ENCODE peak calls at places on chromosome 17, in five cellular contexts. E is left ventricle myocardium inferior, Q is brain microvascular endothelial cell, N is hepatocyte, S is GM12865. X is an unnamed sample.

GRCh38 chr17:65278820-65279184 is 141.6 kb downstream of the RGS9 start:
- DNase-seq in E (no peak), Q (no peak), N (no peak), S (no peak), X (no peak)

GRCh38 chr17:30796016-30796415 is 28.5 kb downstream of the CRLF3 start:
- DNase-seq in E (no peak), Q (no peak), N (no peak), S (no peak), X (no peak)

GRCh38 chr17:29585080-29585751 is 4.2 kb downstream of the GIT1 start:
- DNase-seq in E (no peak), Q (no peak), N (no peak), S (no peak), X (no peak)

GRCh38 chr17:71494045-71494444 is 626.8 kb upstream of the SOX9 start:
- DNase-seq in E (no peak), Q (no peak), N (no peak), S (no peak), X (no peak)

GRCh38 chr17:7548585-7549400 is at the start of gene TNFSF12:
- DNase-seq in E (peak), Q (no peak), N (peak), S (no peak), X (peak)

GRCh38 chr17:50314456-50315011 is 31.4 kb upstream of the XYLT2 start:
- DNase-seq in E (no peak), Q (no peak), N (no peak), S (no peak), X (no peak)

GRCh38 chr17:34974794-34975428 is 5.4 kb upstream of the LIG3 start:
- DNase-seq in E (no peak), Q (no peak), N (no peak), S (no peak), X (no peak)

GRCh38 chr17:39800540-39800939 is 62.8 kb downstream of the GRB7 start:
- DNase-seq in E (no peak), Q (no peak), N (no peak), S (peak), X (no peak)

GRCh38 chr17:64256913-64257807 is 5.9 kb downstream of the TEX2 start:
- DNase-seq in E (no peak), Q (no peak), N (no peak), S (no peak), X (no peak)

GRCh38 chr17:18258356-18259038 is at the start of gene FLII:
- DNase-seq in E (peak), Q (no peak), N (peak), S (peak), X (peak)

GRCh38 chr17:16872351-16872751 is 99.6 kb downstream of the TNFRSF13B start:
- DNase-seq in E (no peak), Q (no peak), N (no peak), S (no peak), X (no peak)

GRCh38 chr17:27239046-27239445 is 54.9 kb upstream of the WSB1 start:
- DNase-seq in E (no peak), Q (no peak), N (no peak), S (peak), X (no peak)

GRCh38 chr17:7438656-7439460 is 454 bp upstream of the FGF11 start:
- DNase-seq in E (no peak), Q (no peak), N (no peak), S (no peak), X (no peak)

GRCh38 chr17:6994118-6994598 is 1.7 kb upstream of the ALOX12 start:
- DNase-seq in E (no peak), Q (no peak), N (no peak), S (no peak), X (no peak)

GRCh38 chr17:58587713-58588117 is 73.3 kb upstream of the MTMR4 start:
- DNase-seq in E (peak), Q (peak), N (peak), S (peak), X (peak)

GRCh38 chr17:65557349-65558310 is 3.8 kb downstream of the AXIN2 start:
- DNase-seq in E (no peak), Q (no peak), N (peak), S (no peak), X (peak)

GRCh38 chr17:43118679-43119615 is 6.2 kb downstream of the BRCA1 start:
- DNase-seq in E (no peak), Q (no peak), N (no peak), S (no peak), X (no peak)

GRCh38 chr17:55321507-55322064 is 56.8 kb downstream of the HLF start:
- DNase-seq in E (no peak), Q (no peak), N (no peak), S (no peak), X (peak)
- H3K4me3 ChIP-seq in E (peak), Q (no peak), N (no peak), S (no peak), X (peak)

DNA sequence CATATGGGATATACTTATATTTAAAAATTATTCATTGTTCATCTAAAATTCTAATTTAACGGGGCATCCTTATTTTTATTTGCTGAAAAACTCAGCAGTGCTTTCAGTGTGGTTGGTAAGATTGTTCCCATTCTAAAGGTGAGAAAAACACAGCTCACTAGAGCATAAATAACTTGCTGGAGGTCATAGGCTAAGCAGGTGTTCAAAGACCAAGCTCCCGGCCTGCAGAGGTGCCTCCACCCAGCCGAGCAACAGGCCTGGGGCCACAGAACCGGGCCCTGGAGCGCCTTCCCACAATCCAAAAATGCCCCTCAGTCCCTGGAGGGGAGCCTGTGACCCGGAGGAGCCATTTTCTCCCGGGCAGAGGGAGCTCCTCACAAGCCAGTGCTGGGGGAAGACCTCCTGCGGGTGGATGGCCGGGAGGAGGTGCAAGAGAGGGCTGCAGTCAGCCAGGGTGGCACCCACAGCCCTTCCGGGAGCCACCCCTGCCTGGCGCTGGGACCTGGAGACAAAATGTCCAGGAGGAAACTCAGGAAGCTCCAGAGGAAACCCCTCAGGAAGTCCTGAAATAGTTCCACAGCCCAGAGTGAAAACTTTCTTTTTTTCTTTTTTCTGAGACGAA is 14.7 kb downstream of the ABR start:
- DNase-seq in E (peak), Q (no peak), N (no peak), S (no peak), X (no peak)
- TF ChIP-seq CTCF in E (peak), Q (no peak), N (no peak), S (no peak), X (no peak)

GRCh38 chr17:74746376-74746775 is 2.1 kb upstream of the NHERF1 start:
- DNase-seq in E (peak), Q (no peak), N (no peak), S (no peak), X (no peak)

GRCh38 chr17:74744349-74744713 is 4.1 kb upstream of the NHERF1 start:
- DNase-seq in E (peak), Q (no peak), N (no peak), S (no peak), X (no peak)

GRCh38 chr17:74744714-74745547 is 3.5 kb upstream of the NHERF1 start:
- DNase-seq in E (peak), Q (peak), N (peak), S (peak), X (peak)

GRCh38 chr17:74746922-74747321 is 1.5 kb upstream of the NHERF1 start:
- DNase-seq in E (peak), Q (no peak), N (peak), S (no peak), X (no peak)

GRCh38 chr17:74745548-74746177 is 2.8 kb upstream of the NHERF1 start:
- DNase-seq in E (peak), Q (no peak), N (no peak), S (no peak), X (no peak)
- H3K4me3 ChIP-seq in E (peak), Q (no peak), N (no peak), S (no peak), X (no peak)

GRCh38 chr17:46842835-46843234 is 8.5 kb upstream of the WNT9B start:
- DNase-seq in E (no peak), Q (no peak), N (no peak), S (peak), X (no peak)
- TF ChIP-seq CTCF in E (peak), Q (peak), N (peak), S (peak), X (peak)

DNA sequence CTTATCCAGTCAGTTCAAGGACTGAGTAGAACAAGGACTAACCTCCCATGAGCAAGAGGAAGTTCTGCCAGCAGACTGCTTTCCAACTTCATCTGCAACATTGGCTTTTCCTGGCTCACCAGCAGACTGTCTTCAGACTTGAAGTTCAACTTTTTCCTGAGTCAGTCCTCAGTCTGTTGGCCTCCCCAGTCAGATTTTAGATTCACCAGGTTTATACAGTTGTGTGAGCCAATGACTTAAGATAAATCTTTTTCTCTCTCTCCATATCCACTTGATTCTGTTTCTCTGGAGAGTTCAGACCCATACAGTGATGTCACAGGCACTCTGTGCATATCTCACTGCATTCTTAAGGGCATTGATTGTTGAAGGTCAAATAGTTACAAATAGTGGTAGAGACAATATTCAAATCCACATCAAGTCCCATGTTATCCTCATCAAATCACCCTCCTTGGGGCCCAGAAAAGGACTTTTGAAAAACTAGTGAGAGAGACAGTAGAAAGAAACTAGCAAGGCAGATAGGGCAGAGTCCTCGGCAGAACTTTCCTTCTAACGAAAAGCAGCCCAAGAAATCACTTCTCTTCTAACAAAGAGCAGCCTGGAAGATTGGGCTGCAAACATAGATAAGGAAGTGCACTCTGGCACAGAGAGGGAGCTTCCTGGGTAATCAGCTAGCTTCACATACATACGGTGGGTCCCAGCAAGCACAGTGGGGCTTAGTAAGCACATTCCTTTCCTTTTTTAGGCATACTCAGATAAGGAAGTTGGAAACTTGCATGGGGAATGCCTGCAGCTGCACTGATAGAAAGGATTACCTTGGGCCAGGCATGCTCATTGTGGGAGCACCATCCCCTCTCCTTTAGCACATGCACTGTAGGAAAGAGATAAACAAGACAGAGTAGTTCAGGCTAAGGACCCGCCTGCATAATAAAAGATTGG is 132.3 kb upstream of the FAM20A start:
- DNase-seq in E (no peak), Q (peak), N (peak), S (no peak), X (no peak)
- H3K4me3 ChIP-seq in E (peak), Q (no peak), N (no peak), S (no peak), X (no peak)

GRCh38 chr17:60163108-60163784 is 13.5 kb downstream of the CA4 start:
- DNase-seq in E (peak), Q (no peak), N (peak), S (peak), X (no peak)
- TF ChIP-seq CTCF in E (no peak), Q (peak), N (no peak), S (peak), X (no peak)

GRCh38 chr17:5035356-5035755 is at the start of gene SLC52A1:
- DNase-seq in E (no peak), Q (no peak), N (no peak), S (no peak), X (no peak)
- H3K4me3 ChIP-seq in E (peak), Q (no peak), N (no peak), S (no peak), X (peak)

DNA sequence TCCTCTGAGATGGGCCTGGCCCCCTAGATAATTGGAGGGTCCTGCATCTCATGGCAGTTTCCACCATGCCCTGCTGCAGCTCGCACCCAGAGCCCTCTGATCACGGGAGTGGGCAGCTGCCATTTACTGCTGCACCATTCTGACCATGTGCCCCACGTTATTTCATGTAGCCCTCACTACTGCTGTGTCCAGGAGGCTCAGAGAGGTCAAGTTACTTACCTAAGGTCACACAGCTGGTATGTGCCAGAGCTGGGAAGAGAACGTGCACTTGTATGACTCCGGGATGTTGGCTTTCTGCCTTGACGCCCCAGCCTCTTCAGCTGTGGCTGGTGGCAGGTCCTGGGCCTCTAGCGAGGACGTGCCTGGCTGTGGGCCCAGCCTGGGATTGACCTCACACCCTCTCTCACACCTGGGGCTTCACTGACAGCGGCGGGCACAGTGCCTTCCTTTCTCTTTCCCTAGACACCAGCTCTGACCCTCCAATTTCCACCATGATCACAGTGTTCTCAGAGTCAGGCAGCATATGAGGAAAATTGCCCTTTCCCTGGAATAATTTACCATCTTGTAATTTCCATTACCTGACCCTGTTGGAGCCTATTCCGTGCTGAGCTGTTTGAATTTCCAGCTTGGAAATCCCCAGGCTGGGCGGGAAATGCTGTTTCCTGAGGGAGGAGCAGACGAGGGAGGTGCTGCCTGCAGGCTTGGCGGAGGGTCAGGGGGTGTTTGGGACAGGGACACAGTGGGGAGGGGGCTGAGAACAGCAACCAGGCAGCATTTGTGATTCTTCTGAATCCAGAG is 18.6 kb upstream of the DOC2B start:
- DNase-seq in E (no peak), Q (no peak), N (no peak), S (no peak), X (no peak)
- TF ChIP-seq CTCF in E (no peak), Q (no peak), N (no peak), S (no peak), X (no peak)

GRCh38 chr17:77450742-77451270 is 310.0 kb downstream of the SEC14L1 start:
- DNase-seq in E (no peak), Q (no peak), N (no peak), S (no peak), X (no peak)
- H3K4me3 ChIP-seq in E (peak), Q (peak), N (peak), S (peak), X (peak)